ENCODE peak calls at places on chromosomes 1 and 21, in eight cellular contexts. C, D, T, L, J, F, S and P are unnamed samples.

GRCh38 chr1:224609333-224609732 is 6.8 kb upstream of the CNIH3 start:
- DNase-seq in C (no peak), D (no peak), T (no peak), L (no peak), J (no peak), F (no peak), S (no peak), P (no peak)

GRCh38 chr1:53909946-53910345 is 16.0 kb downstream of the DIO1 start:
- DNase-seq in C (no peak), D (no peak), T (no peak), L (no peak), J (no peak), F (no peak), S (no peak), P (no peak)

GRCh38 chr21:38493549-38494253 is 4.6 kb downstream of the ERG start:
- DNase-seq in C (no peak), D (no peak), T (no peak), L (no peak), J (no peak), F (no peak), S (no peak), P (no peak)

GRCh38 chr1:59498640-59499039 is 201.7 kb downstream of the FGGY start:
- DNase-seq in C (no peak), D (no peak), T (no peak), L (no peak), J (peak), F (peak), S (peak), P (no peak)

GRCh38 chr21:42463861-42464515 is 32.0 kb downstream of the RSPH1 start:
- DNase-seq in C (no peak), D (no peak), T (no peak), L (no peak), J (peak), F (no peak), S (peak), P (no peak)

GRCh38 chr1:213737398-213738040 is 250.3 kb upstream of the PROX1 start:
- DNase-seq in C (no peak), D (no peak), T (no peak), L (no peak), J (no peak), F (no peak), S (no peak), P (no peak)

GRCh38 chr1:3192825-3193224 is 123.8 kb downstream of the PRDM16 start:
- DNase-seq in C (no peak), D (no peak), T (no peak), L (no peak), J (no peak), F (no peak), S (no peak), P (no peak)

GRCh38 chr1:25126568-25126967 is 105.7 kb downstream of the SYF2 start:
- DNase-seq in C (no peak), D (no peak), T (no peak), L (no peak), J (no peak), F (no peak), S (peak), P (peak)

GRCh38 chr1:25771246-25772114 is 28.5 kb upstream of the SELENON start:
- DNase-seq in C (no peak), D (no peak), T (no peak), L (peak), J (no peak), F (peak), S (no peak), P (peak)

GRCh38 chr1:174135200-174135599 is 24.1 kb upstream of the RABGAP1L start:
- DNase-seq in C (no peak), D (no peak), T (no peak), L (no peak), J (no peak), F (no peak), S (no peak), P (no peak)

GRCh38 chr1:229223498-229223897 is 47.4 kb upstream of the RAB4A start:
- DNase-seq in C (no peak), D (no peak), T (no peak), L (no peak), J (no peak), F (no peak), S (no peak), P (no peak)

GRCh38 chr1:151060241-151061011 is at the start of gene MLLT11:
- DNase-seq in C (no peak), D (no peak), T (no peak), L (peak), J (peak), F (peak), S (peak), P (peak)

GRCh38 chr21:36730291-36731281 is 31.7 kb downstream of the SIM2 start:
- DNase-seq in C (no peak), D (no peak), T (no peak), L (no peak), J (no peak), F (no peak), S (no peak), P (no peak)

GRCh38 chr1:14626869-14627607 is 28.6 kb downstream of the KAZN start:
- DNase-seq in C (no peak), D (no peak), T (no peak), L (peak), J (no peak), F (no peak), S (no peak), P (no peak)